ENCODE peak calls at places on chromosomes 2 and 18, in five cellular contexts. One of them, this sample, is unnamed.

GRCh38 chr2:234324151-234324550 is 172.7 kb downstream of the ARL4C start:
- DNase-seq in thoracic aorta: no peak
- DNase-seq in stomach: no peak
- DNase-seq in testis: no peak
- DNase-seq in mesenchymal stem cell: no peak
- DNase-seq in this sample: no peak

GRCh38 chr2:102033028-102033749 is 41.4 kb downstream of the IL1R2 start:
- DNase-seq in stomach: peak
- DNase-seq in testis: peak
- DNase-seq in thoracic aorta: no peak
- DNase-seq in mesenchymal stem cell: peak
- DNase-seq in this sample: peak

GRCh38 chr2:23467618-23468017 is 82.6 kb downstream of the KLHL29 start:
- DNase-seq in stomach: no peak
- DNase-seq in testis: no peak
- DNase-seq in thoracic aorta: no peak
- DNase-seq in mesenchymal stem cell: no peak
- DNase-seq in this sample: peak

GRCh38 chr2:208179028-208179609 is 10.7 kb downstream of the C2orf80 start:
- DNase-seq in testis: no peak
- DNase-seq in thoracic aorta: no peak
- DNase-seq in mesenchymal stem cell: no peak
- DNase-seq in stomach: no peak
- DNase-seq in this sample: no peak

GRCh38 chr2:237591021-237591370 is 462 bp upstream of the RAB17 start:
- DNase-seq in stomach: peak
- DNase-seq in testis: no peak
- DNase-seq in thoracic aorta: no peak
- DNase-seq in mesenchymal stem cell: no peak
- DNase-seq in this sample: no peak

GRCh38 chr2:19369341-19369955 is 11.0 kb upstream of the OSR1 start:
- DNase-seq in thoracic aorta: no peak
- DNase-seq in mesenchymal stem cell: peak
- DNase-seq in stomach: no peak
- DNase-seq in testis: no peak
- DNase-seq in this sample: no peak

GRCh38 chr2:30213326-30213725 is 18.0 kb upstream of the LBH start:
- DNase-seq in mesenchymal stem cell: no peak
- DNase-seq in thoracic aorta: no peak
- DNase-seq in stomach: peak
- DNase-seq in testis: no peak
- DNase-seq in this sample: no peak

GRCh38 chr2:182868049-182868422 is 1.6 kb upstream of the FRZB start:
- DNase-seq in stomach: no peak
- DNase-seq in testis: no peak
- DNase-seq in thoracic aorta: no peak
- DNase-seq in mesenchymal stem cell: no peak
- DNase-seq in this sample: no peak

GRCh38 chr2:152134488-152135280 is 35.8 kb upstream of the CACNB4 start:
- DNase-seq in testis: peak
- DNase-seq in thoracic aorta: no peak
- DNase-seq in stomach: no peak
- DNase-seq in mesenchymal stem cell: peak
- DNase-seq in this sample: no peak

GRCh38 chr2:11762799-11763461 is 16.5 kb downstream of the LPIN1 start:
- DNase-seq in mesenchymal stem cell: no peak
- DNase-seq in testis: no peak
- DNase-seq in thoracic aorta: no peak
- DNase-seq in stomach: no peak
- DNase-seq in this sample: no peak

GRCh38 chr2:217953531-217953932 is 49.3 kb downstream of the TNS1 start:
- DNase-seq in thoracic aorta: no peak
- DNase-seq in testis: peak
- DNase-seq in mesenchymal stem cell: no peak
- DNase-seq in stomach: no peak
- DNase-seq in this sample: peak

GRCh38 chr2:20501974-20502373 is 55.1 kb downstream of the RHOB start:
- DNase-seq in thoracic aorta: no peak
- DNase-seq in stomach: no peak
- DNase-seq in testis: no peak
- DNase-seq in mesenchymal stem cell: peak
- DNase-seq in this sample: no peak

GRCh38 chr2:37350917-37351316 is 6.5 kb downstream of the QPCT start:
- DNase-seq in testis: no peak
- DNase-seq in mesenchymal stem cell: peak
- DNase-seq in stomach: no peak
- DNase-seq in thoracic aorta: no peak
- DNase-seq in this sample: no peak

DNA sequence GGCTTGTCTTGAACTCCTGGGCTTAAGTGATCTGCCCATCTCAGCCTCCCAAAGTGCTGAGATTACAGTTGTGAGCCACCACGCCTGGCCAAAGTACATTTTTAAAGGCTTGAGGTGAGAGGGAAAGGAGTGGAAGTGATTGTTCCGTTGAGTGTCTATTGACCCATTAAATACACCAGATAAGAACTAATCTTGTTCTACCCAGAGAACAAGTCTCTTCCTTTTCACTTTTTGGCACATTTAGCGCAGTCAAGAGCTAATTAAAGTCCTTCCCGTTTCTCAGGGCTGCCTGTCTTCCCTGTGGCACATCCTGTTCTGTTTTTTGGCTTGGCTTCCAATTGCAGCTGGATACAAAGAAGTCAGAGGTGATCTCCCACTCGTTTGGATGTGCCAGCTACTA is 172.3 kb downstream of the ALPK2 start:
- DNase-seq in thoracic aorta: no peak
- DNase-seq in stomach: no peak
- DNase-seq in testis: peak
- DNase-seq in mesenchymal stem cell: no peak
- DNase-seq in this sample: no peak
- H3K27ac ChIP-seq in thoracic aorta: no peak
- H3K27ac ChIP-seq in stomach: no peak
- H3K27ac ChIP-seq in testis: peak
- H3K27ac ChIP-seq in mesenchymal stem cell: no peak
- H3K27ac ChIP-seq in this sample: no peak

DNA sequence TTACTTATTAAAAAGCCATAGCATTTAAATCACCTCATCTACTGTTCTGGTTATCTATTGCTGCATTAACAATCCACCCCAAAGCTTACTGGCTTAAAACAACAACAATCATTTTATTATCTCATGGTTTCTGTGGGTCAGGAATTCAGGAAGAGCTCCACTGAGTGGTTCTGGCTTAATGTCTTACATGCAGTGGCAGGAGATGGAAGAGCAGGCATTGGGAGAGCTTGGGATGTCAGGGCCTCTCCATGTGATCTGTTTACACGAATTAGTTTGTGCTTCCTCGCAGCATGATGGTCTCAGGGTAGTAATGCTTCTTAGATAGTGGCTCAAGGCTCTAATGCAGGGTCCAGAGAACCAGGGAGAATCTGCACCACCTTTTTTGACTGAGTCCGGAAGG is 14.4 kb upstream of the REL start:
- DNase-seq in testis: no peak
- DNase-seq in stomach: no peak
- DNase-seq in mesenchymal stem cell: no peak
- DNase-seq in thoracic aorta: no peak
- DNase-seq in this sample: no peak
- H3K27ac ChIP-seq in testis: no peak
- H3K27ac ChIP-seq in stomach: peak
- H3K27ac ChIP-seq in mesenchymal stem cell: no peak
- H3K27ac ChIP-seq in thoracic aorta: no peak
- H3K27ac ChIP-seq in this sample: peak

GRCh38 chr2:168612719-168613118 is 156.6 kb downstream of the CERS6 start:
- DNase-seq in stomach: no peak
- DNase-seq in testis: no peak
- DNase-seq in thoracic aorta: no peak
- DNase-seq in mesenchymal stem cell: no peak
- DNase-seq in this sample: no peak
- H3K27ac ChIP-seq in stomach: no peak
- H3K27ac ChIP-seq in testis: no peak
- H3K27ac ChIP-seq in thoracic aorta: no peak
- H3K27ac ChIP-seq in mesenchymal stem cell: no peak
- H3K27ac ChIP-seq in this sample: no peak

DNA sequence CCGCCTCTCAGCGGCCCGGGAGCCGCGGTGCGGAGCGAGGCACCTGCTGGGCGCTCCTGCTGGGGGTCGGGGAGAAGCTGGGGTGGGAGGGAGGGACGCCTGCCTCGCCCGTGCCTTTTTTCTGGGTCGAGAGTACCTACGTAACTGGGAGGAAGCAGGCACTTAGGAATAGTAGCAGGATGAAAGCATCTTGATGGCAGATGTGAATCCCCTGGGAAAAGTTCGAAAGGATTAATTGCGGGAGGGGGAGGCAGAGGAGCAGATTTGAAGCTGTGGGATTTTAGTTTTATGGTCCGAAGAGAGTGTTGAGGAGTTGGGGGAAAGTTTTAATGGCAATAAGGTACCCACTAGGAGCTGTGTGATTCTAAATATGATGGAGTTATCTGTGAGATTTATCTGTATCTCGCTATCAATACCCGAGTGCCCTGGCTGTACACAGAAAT is 1.1 kb downstream of the AGFG1 start:
- DNase-seq in testis: no peak
- DNase-seq in thoracic aorta: no peak
- DNase-seq in stomach: no peak
- DNase-seq in mesenchymal stem cell: no peak
- DNase-seq in this sample: no peak
- H3K27ac ChIP-seq in testis: peak
- H3K27ac ChIP-seq in thoracic aorta: no peak
- H3K27ac ChIP-seq in stomach: peak
- H3K27ac ChIP-seq in mesenchymal stem cell: no peak
- H3K27ac ChIP-seq in this sample: peak

GRCh38 chr2:65360441-65360840 is 72.0 kb downstream of the SPRED2 start:
- DNase-seq in mesenchymal stem cell: no peak
- DNase-seq in stomach: no peak
- DNase-seq in testis: no peak
- DNase-seq in thoracic aorta: no peak
- DNase-seq in this sample: no peak

GRCh38 chr2:65357095-65357958 is 75.1 kb downstream of the SPRED2 start:
- DNase-seq in mesenchymal stem cell: no peak
- DNase-seq in thoracic aorta: no peak
- DNase-seq in testis: no peak
- DNase-seq in stomach: no peak
- DNase-seq in this sample: no peak

GRCh38 chr2:65361623-65362022 is 70.8 kb downstream of the SPRED2 start:
- DNase-seq in stomach: no peak
- DNase-seq in thoracic aorta: no peak
- DNase-seq in mesenchymal stem cell: peak
- DNase-seq in testis: no peak
- DNase-seq in this sample: no peak

GRCh38 chr2:65357959-65358294 is 74.5 kb downstream of the SPRED2 start:
- DNase-seq in stomach: no peak
- DNase-seq in mesenchymal stem cell: peak
- DNase-seq in thoracic aorta: no peak
- DNase-seq in testis: no peak
- DNase-seq in this sample: no peak

GRCh38 chr2:65358690-65359400 is 73.6 kb downstream of the SPRED2 start:
- DNase-seq in testis: no peak
- DNase-seq in stomach: no peak
- DNase-seq in mesenchymal stem cell: peak
- DNase-seq in thoracic aorta: no peak
- DNase-seq in this sample: no peak
- H3K27ac ChIP-seq in testis: no peak
- H3K27ac ChIP-seq in stomach: peak
- H3K27ac ChIP-seq in mesenchymal stem cell: peak
- H3K27ac ChIP-seq in thoracic aorta: no peak
- H3K27ac ChIP-seq in this sample: no peak

GRCh38 chr2:43333656-43334144 is 107.3 kb upstream of the ZFP36L2 start:
- DNase-seq in mesenchymal stem cell: peak
- DNase-seq in thoracic aorta: no peak
- DNase-seq in testis: no peak
- DNase-seq in stomach: no peak
- DNase-seq in this sample: no peak

GRCh38 chr2:43333096-43333655 is 106.8 kb upstream of the ZFP36L2 start:
- DNase-seq in thoracic aorta: no peak
- DNase-seq in mesenchymal stem cell: no peak
- DNase-seq in testis: no peak
- DNase-seq in stomach: no peak
- DNase-seq in this sample: no peak

GRCh38 chr2:43329637-43330036 is 103.2 kb upstream of the ZFP36L2 start:
- DNase-seq in testis: no peak
- DNase-seq in stomach: no peak
- DNase-seq in mesenchymal stem cell: no peak
- DNase-seq in thoracic aorta: no peak
- DNase-seq in this sample: no peak

GRCh38 chr2:43331428-43331827 is 105.0 kb upstream of the ZFP36L2 start:
- DNase-seq in stomach: no peak
- DNase-seq in testis: no peak
- DNase-seq in mesenchymal stem cell: no peak
- DNase-seq in thoracic aorta: no peak
- DNase-seq in this sample: no peak

GRCh38 chr2:43332653-43333052 is 106.2 kb upstream of the ZFP36L2 start:
- DNase-seq in stomach: no peak
- DNase-seq in mesenchymal stem cell: no peak
- DNase-seq in testis: no peak
- DNase-seq in thoracic aorta: no peak
- DNase-seq in this sample: no peak
- H3K27ac ChIP-seq in stomach: peak
- H3K27ac ChIP-seq in mesenchymal stem cell: no peak
- H3K27ac ChIP-seq in testis: peak
- H3K27ac ChIP-seq in thoracic aorta: peak
- H3K27ac ChIP-seq in this sample: peak

GRCh38 chr2:39517622-39518021 is 80.5 kb upstream of the MAP4K3 start:
- DNase-seq in stomach: no peak
- DNase-seq in mesenchymal stem cell: no peak
- DNase-seq in testis: no peak
- DNase-seq in thoracic aorta: no peak
- DNase-seq in this sample: no peak
- H3K27ac ChIP-seq in stomach: peak
- H3K27ac ChIP-seq in mesenchymal stem cell: no peak
- H3K27ac ChIP-seq in testis: peak
- H3K27ac ChIP-seq in thoracic aorta: peak
- H3K27ac ChIP-seq in this sample: peak